ENCODE peak calls at places on chromosomes 6 and 20, in seven cellular contexts. V is cardiac muscle cell, L is T follicular helper cell, A is heart right ventricle, P is K562, Y is upper lobe of right lung, S is amygdala. H is an unnamed sample.

GRCh38 chr6:11975353-11975977 is 36.6 kb upstream of the HIVEP1 start:
- DNase-seq in V (no peak), L (no peak), A (peak), P (peak), Y (no peak), S (no peak), H (no peak)

GRCh38 chr20:62345681-62346370 is 21.3 kb downstream of the LAMA5 start:
- DNase-seq in V (no peak), L (no peak), A (no peak), P (no peak), Y (no peak), S (no peak), H (no peak)

GRCh38 chr6:158793432-158793831 is 25.7 kb downstream of the EZR start:
- DNase-seq in V (peak), L (no peak), A (no peak), P (peak), Y (no peak), S (no peak), H (no peak)

GRCh38 chr6:123716506-123716905 is 79.8 kb upstream of the TRDN start:
- DNase-seq in V (no peak), L (no peak), A (no peak), P (no peak), Y (no peak), S (no peak), H (no peak)

GRCh38 chr6:134636221-134636830 is 313.6 kb downstream of the ALDH8A1 start:
- DNase-seq in V (no peak), L (peak), A (no peak), P (no peak), Y (no peak), S (no peak), H (peak)

GRCh38 chr6:34424200-34425131 is 1.4 kb downstream of the RPS10 start:
- DNase-seq in V (no peak), L (no peak), A (no peak), P (peak), Y (no peak), S (no peak), H (no peak)

GRCh38 chr6:47209632-47210031 is 100.1 kb downstream of the TNFRSF21 start:
- DNase-seq in V (no peak), L (no peak), A (no peak), P (no peak), Y (no peak), S (no peak), H (no peak)

GRCh38 chr20:47791084-47791599 is 5.9 kb upstream of the SULF2 start:
- DNase-seq in V (no peak), L (no peak), A (no peak), P (no peak), Y (no peak), S (no peak), H (no peak)

GRCh38 chr6:55916188-55916587 is 40.8 kb upstream of the BMP5 start:
- DNase-seq in V (no peak), L (no peak), A (no peak), P (no peak), Y (no peak), S (no peak), H (no peak)

GRCh38 chr6:103983860-103984259 is 875.9 kb downstream of the HACE1 start:
- DNase-seq in V (no peak), L (no peak), A (no peak), P (no peak), Y (no peak), S (no peak), H (no peak)

GRCh38 chr6:107578642-107579332 is 88.9 kb downstream of the SOBP start:
- DNase-seq in V (no peak), L (no peak), A (no peak), P (no peak), Y (no peak), S (no peak), H (no peak)

GRCh38 chr6:37491161-37491829 is 8.4 kb downstream of the CCDC167 start:
- DNase-seq in V (no peak), L (no peak), A (no peak), P (no peak), Y (no peak), S (no peak), H (peak)

GRCh38 chr6:154500769-154501171 is 9.7 kb downstream of the CNKSR3 start:
- DNase-seq in V (peak), L (no peak), A (no peak), P (peak), Y (no peak), S (no peak), H (no peak)

GRCh38 chr6:34839696-34840352 is 47.9 kb downstream of the BLTP3A start:
- DNase-seq in V (no peak), L (no peak), A (no peak), P (peak), Y (no peak), S (no peak), H (no peak)

GRCh38 chr6:147546501-147547368 is 38.2 kb downstream of the SAMD5 start:
- DNase-seq in V (no peak), L (no peak), A (no peak), P (no peak), Y (no peak), S (no peak), H (no peak)

GRCh38 chr20:5122861-5123260 is 3.1 kb upstream of the PCNA start:
- DNase-seq in V (no peak), L (no peak), A (no peak), P (no peak), Y (no peak), S (no peak), H (no peak)

GRCh38 chr20:17958326-17959256 is 10.0 kb downstream of the SNX5 start:
- DNase-seq in V (no peak), L (no peak), A (no peak), P (no peak), Y (no peak), S (no peak), H (no peak)

GRCh38 chr6:135534773-135535380 is 37.3 kb upstream of the AHI1 start:
- DNase-seq in V (no peak), L (no peak), A (no peak), P (no peak), Y (no peak), S (no peak), H (no peak)

GRCh38 chr6:31272431-31272830 is 539 bp upstream of the HLA-C start:
- DNase-seq in V (peak), L (no peak), A (no peak), P (no peak), Y (no peak), S (no peak), H (no peak)

GRCh38 chr6:21742238-21742660 is 148.7 kb downstream of the SOX4 start:
- DNase-seq in V (no peak), L (no peak), A (no peak), P (no peak), Y (no peak), S (no peak), H (no peak)

GRCh38 chr20:38840053-38840893 is 34.8 kb downstream of the PPP1R16B start:
- DNase-seq in V (no peak), L (peak), A (no peak), P (peak), Y (no peak), S (no peak), H (no peak)

GRCh38 chr6:138487122-138487604 is 12.1 kb downstream of the NHSL1 start:
- DNase-seq in V (no peak), L (no peak), A (no peak), P (no peak), Y (no peak), S (no peak), H (no peak)

GRCh38 chr20:14865169-14865568 is 527.8 kb upstream of the FLRT3 start:
- DNase-seq in V (no peak), L (no peak), A (no peak), P (no peak), Y (no peak), S (no peak), H (no peak)

GRCh38 chr20:3173582-3174441 is 463 bp upstream of the LZTS3 start:
- DNase-seq in V (peak), L (peak), A (peak), P (peak), Y (peak), S (peak), H (peak)

GRCh38 chr20:20612251-20612650 is 100.2 kb downstream of the RALGAPA2 start:
- DNase-seq in V (no peak), L (no peak), A (no peak), P (no peak), Y (no peak), S (no peak), H (no peak)

GRCh38 chr6:21731411-21732031 is 138.0 kb downstream of the SOX4 start:
- DNase-seq in V (no peak), L (no peak), A (no peak), P (no peak), Y (no peak), S (no peak), H (no peak)

GRCh38 chr6:87941556-87942358 is 105.9 kb upstream of the SPACA1 start:
- DNase-seq in V (no peak), L (no peak), A (no peak), P (no peak), Y (no peak), S (no peak), H (no peak)

GRCh38 chr6:55046869-55047422 is 127.4 kb upstream of the HCRTR2 start:
- DNase-seq in V (peak), L (no peak), A (peak), P (no peak), Y (no peak), S (no peak), H (no peak)

GRCh38 chr6:79215233-79215824 is 19.2 kb downstream of the HMGN3 start:
- DNase-seq in V (peak), L (no peak), A (no peak), P (no peak), Y (no peak), S (no peak), H (no peak)

GRCh38 chr6:68778356-68779020 is 143.4 kb downstream of the ADGRB3 start:
- DNase-seq in V (peak), L (no peak), A (peak), P (peak), Y (no peak), S (no peak), H (peak)

GRCh38 chr6:65650086-65650485 is 56.9 kb downstream of the EYS start:
- DNase-seq in V (no peak), L (no peak), A (no peak), P (no peak), Y (no peak), S (no peak), H (no peak)

GRCh38 chr20:35327074-35327976 is 35.1 kb upstream of the FAM83C start:
- DNase-seq in V (no peak), L (no peak), A (no peak), P (no peak), Y (no peak), S (no peak), H (no peak)

GRCh38 chr20:41213150-41213820 is 75.9 kb downstream of the PLCG1 start:
- DNase-seq in V (no peak), L (no peak), A (no peak), P (no peak), Y (no peak), S (no peak), H (no peak)

GRCh38 chr6:51489133-51489532 is 598.3 kb downstream of the PKHD1 start:
- DNase-seq in V (no peak), L (no peak), A (no peak), P (no peak), Y (no peak), S (no peak), H (no peak)

GRCh38 chr6:84062519-84063154 is 29.1 kb downstream of the MRAP2 start:
- DNase-seq in V (no peak), L (no peak), A (no peak), P (peak), Y (no peak), S (no peak), H (no peak)

GRCh38 chr20:5716953-5717352 is 33.2 kb upstream of the SHLD1 start:
- DNase-seq in V (no peak), L (no peak), A (no peak), P (no peak), Y (no peak), S (no peak), H (no peak)